ENCODE peak calls at places on chromosomes 3 and 15, in six cellular contexts. B is A549; E is activated B cell treated with CpG ODN at 0.5 μM for 24 hours; F is NCI-H2081; J is stimulated activated CD4-positive, alpha-beta T cell treated with anti-CD3 and anti-CD28 coated beads, Interleukin-1b, Interleukin-23, amount 100 ng/mL, for 1 hour; N is SJCRH30. O is an unnamed sample.

GRCh38 chr3:159126261-159127020 is 324.6 kb downstream of the MFSD1 start:
- DNase-seq in B (no peak), E (no peak), F (no peak), J (no peak), N (no peak), O (no peak)

GRCh38 chr3:190855151-190855550 is 7.3 kb downstream of the GMNC start:
- DNase-seq in B (no peak), E (no peak), F (no peak), J (no peak), N (no peak), O (no peak)

GRCh38 chr3:78506038-78506437 is 1261.8 kb downstream of the ROBO1 start:
- DNase-seq in B (no peak), E (no peak), F (no peak), J (no peak), N (peak), O (no peak)

GRCh38 chr15:73212424-73212823 is 156.3 kb downstream of the HCN4 start:
- DNase-seq in B (no peak), E (no peak), F (no peak), J (no peak), N (no peak), O (no peak)

GRCh38 chr3:24829632-24830229 is 335.1 kb upstream of the THRB start:
- DNase-seq in B (peak), E (no peak), F (peak), J (no peak), N (peak), O (no peak)

GRCh38 chr15:93331545-93332117 is 242.6 kb upstream of the RGMA start:
- DNase-seq in B (no peak), E (no peak), F (peak), J (no peak), N (peak), O (no peak)

GRCh38 chr15:59993950-59994401 is 10.1 kb upstream of the FOXB1 start:
- DNase-seq in B (no peak), E (no peak), F (no peak), J (no peak), N (no peak), O (no peak)

GRCh38 chr3:16908408-16908807 is 23.7 kb downstream of the PLCL2 start:
- DNase-seq in B (no peak), E (no peak), F (no peak), J (no peak), N (no peak), O (no peak)

GRCh38 chr3:1953519-1953918 is 145.1 kb upstream of the CNTN4 start:
- DNase-seq in B (no peak), E (no peak), F (no peak), J (no peak), N (no peak), O (no peak)

GRCh38 chr3:105944721-105945120 is 75.9 kb upstream of the CBLB start:
- DNase-seq in B (no peak), E (no peak), F (no peak), J (no peak), N (no peak), O (no peak)

GRCh38 chr15:51024735-51025453 is 69.8 kb downstream of the TNFAIP8L3 start:
- DNase-seq in B (no peak), E (no peak), F (no peak), J (no peak), N (no peak), O (no peak)

GRCh38 chr3:119927190-119927589 is 145.3 kb downstream of the NR1I2 start:
- DNase-seq in B (no peak), E (no peak), F (no peak), J (no peak), N (no peak), O (no peak)

GRCh38 chr15:69132935-69133861 is 27.2 kb upstream of the GLCE start:
- DNase-seq in B (no peak), E (no peak), F (no peak), J (no peak), N (peak), O (no peak)

GRCh38 chr3:159669753-159670152 is 318.9 kb upstream of the IL12A start:
- DNase-seq in B (no peak), E (no peak), F (no peak), J (no peak), N (no peak), O (no peak)

GRCh38 chr15:98650871-98651481 is 2.6 kb downstream of the IGF1R start:
- DNase-seq in B (no peak), E (peak), F (no peak), J (no peak), N (peak), O (no peak)

GRCh38 chr3:14297784-14298236 is 104.6 kb upstream of the SLC6A6 start:
- DNase-seq in B (no peak), E (no peak), F (no peak), J (no peak), N (no peak), O (no peak)

GRCh38 chr3:33061782-33062181 is 35.2 kb downstream of the GLB1 start:
- DNase-seq in B (no peak), E (no peak), F (no peak), J (no peak), N (no peak), O (no peak)

GRCh38 chr3:127426444-127427168 is 138.8 kb upstream of the PRR20G start:
- DNase-seq in B (no peak), E (no peak), F (no peak), J (no peak), N (peak), O (no peak)

GRCh38 chr15:74788716-74789151 is 6.9 kb downstream of the CSK start:
- DNase-seq in B (no peak), E (peak), F (no peak), J (no peak), N (no peak), O (no peak)

GRCh38 chr15:92059036-92059970 is 205.8 kb downstream of the SLCO3A1 start:
- DNase-seq in B (no peak), E (no peak), F (no peak), J (no peak), N (no peak), O (no peak)

GRCh38 chr3:66486187-66486586 is 14.6 kb downstream of the LRIG1 start:
- DNase-seq in B (no peak), E (no peak), F (no peak), J (no peak), N (no peak), O (no peak)

GRCh38 chr3:151011427-151011826 is 38.9 kb upstream of the CLRN1 start:
- DNase-seq in B (no peak), E (no peak), F (peak), J (no peak), N (peak), O (no peak)

GRCh38 chr3:150158974-150159625 is 188.4 kb upstream of the PFN2 start:
- DNase-seq in B (no peak), E (no peak), F (no peak), J (no peak), N (peak), O (no peak)

GRCh38 chr3:126179825-126180476 is 435 bp downstream of the ALDH1L1 start:
- DNase-seq in B (no peak), E (no peak), F (no peak), J (no peak), N (no peak), O (no peak)

GRCh38 chr15:68364028-68364659 is 67.8 kb downstream of the ITGA11 start:
- DNase-seq in B (no peak), E (no peak), F (no peak), J (no peak), N (no peak), O (no peak)

GRCh38 chr3:31532587-31533168 is at the start of gene STT3B:
- DNase-seq in B (peak), E (no peak), F (no peak), J (peak), N (no peak), O (peak)

GRCh38 chr3:89877230-89877629 is 769.8 kb downstream of the EPHA3 start:
- DNase-seq in B (no peak), E (no peak), F (no peak), J (no peak), N (no peak), O (no peak)

O was measured in cortex of kidney.